ENCODE peak calls at places on chromosome 14, in six cellular contexts. X is A549, R is K562, H is NB4, L is HepG2, G is GM12878. K is an unnamed sample.

GRCh38 chr14:35347323-35348043 is 55.3 kb downstream of the PSMA6 start:
- DNase-seq in X (no peak), R (no peak), H (peak; percentile 76), L (peak; percentile 99), G (no peak), K (no peak)

GRCh38 chr14:67765192-67765834 is 51.1 kb downstream of the ZFYVE26 start:
- DNase-seq in X (no peak), R (no peak), H (no peak), L (no peak), G (no peak), K (no peak)

GRCh38 chr14:36056846-36057245 is 119.7 kb downstream of the PTCSC3 start:
- DNase-seq in X (no peak), R (no peak), H (no peak), L (no peak), G (no peak), K (no peak)

GRCh38 chr14:83071888-83072501 is 1538.3 kb upstream of the SEL1L start:
- DNase-seq in X (no peak), R (no peak), H (peak; percentile 69), L (peak; percentile 18), G (peak; percentile 11), K (no peak)

GRCh38 chr14:102288139-102288538 is 16.8 kb downstream of the MOK start:
- DNase-seq in X (no peak), R (no peak), H (no peak), L (no peak), G (no peak), K (no peak)

GRCh38 chr14:102215522-102216250 is 76.0 kb downstream of the WDR20 start:
- DNase-seq in X (no peak), R (no peak), H (no peak), L (no peak), G (no peak), K (no peak)

GRCh38 chr14:23577004-23577681 is 1.4 kb downstream of the JPH4 start:
- DNase-seq in X (no peak), R (no peak), H (no peak), L (no peak), G (no peak), K (no peak)

GRCh38 chr14:60204843-60205774 is 39.9 kb upstream of the DHRS7 start:
- DNase-seq in X (no peak), R (no peak), H (no peak), L (no peak), G (peak; percentile 70), K (no peak)

GRCh38 chr14:55746533-55746932 is 166.5 kb downstream of the KTN1 start:
- DNase-seq in X (no peak), R (no peak), H (no peak), L (peak; percentile 14), G (no peak), K (no peak)

GRCh38 chr14:24911324-24912095 is 138.4 kb downstream of the STXBP6 start:
- DNase-seq in X (no peak), R (no peak), H (no peak), L (no peak), G (peak; percentile 27), K (no peak)

GRCh38 chr14:95098984-95099599 is 58.2 kb downstream of the DICER1 start:
- DNase-seq in X (peak; percentile 39), R (peak; percentile 16), H (peak; percentile 59), L (peak; percentile 22), G (no peak), K (peak; percentile 25)

GRCh38 chr14:96117101-96117897 is 78.1 kb downstream of the C14orf132 start:
- DNase-seq in X (no peak), R (no peak), H (no peak), L (no peak), G (no peak), K (no peak)

GRCh38 chr14:63045612-63046320 is 508 bp upstream of the KCNH5 start:
- DNase-seq in X (peak; percentile 21), R (no peak), H (no peak), L (peak; percentile 12), G (no peak), K (no peak)

GRCh38 chr14:95527392-95528002 is 7.4 kb upstream of the GLRX5 start:
- DNase-seq in X (no peak), R (no peak), H (peak; percentile 62), L (peak; percentile 36), G (no peak), K (no peak)

GRCh38 chr14:91396959-91397815 is 20.4 kb downstream of the CCDC88C start:
- DNase-seq in X (no peak), R (no peak), H (peak; percentile 20), L (no peak), G (no peak), K (peak; percentile 17)

GRCh38 chr14:91315844-91316267 is 71.4 kb upstream of the GPR68 start:
- DNase-seq in X (no peak), R (no peak), H (peak; percentile 93), L (no peak), G (peak; percentile 88), K (no peak)

GRCh38 chr14:55600784-55601561 is 21.0 kb downstream of the KTN1 start:
- DNase-seq in X (no peak), R (no peak), H (no peak), L (no peak), G (no peak), K (peak; percentile 56)

GRCh38 chr14:100383727-100384158 is 60.6 kb downstream of the SLC25A47 start:
- DNase-seq in X (peak; percentile 73), R (peak; percentile 61), H (peak; percentile 73), L (peak; percentile 58), G (no peak), K (peak; percentile 57)

GRCh38 chr14:101588990-101589389 is 27.7 kb downstream of the DIO3 start:
- DNase-seq in X (no peak), R (no peak), H (no peak), L (peak; percentile 60), G (no peak), K (peak; percentile 5)

GRCh38 chr14:59125156-59125555 is 63.3 kb upstream of the DAAM1 start:
- DNase-seq in X (no peak), R (no peak), H (no peak), L (no peak), G (no peak), K (no peak)

GRCh38 chr14:54374117-54374884 is 22.5 kb upstream of the CDKN3 start:
- DNase-seq in X (no peak), R (no peak), H (no peak), L (peak; percentile 76), G (no peak), K (no peak)

GRCh38 chr14:92917041-92917940 is 5.7 kb upstream of the CHGA start:
- DNase-seq in X (no peak), R (no peak), H (no peak), L (no peak), G (no peak), K (no peak)

GRCh38 chr14:36313206-36313605 is 7.2 kb downstream of the MBIP start:
- DNase-seq in X (no peak), R (no peak), H (no peak), L (no peak), G (no peak), K (no peak)

GRCh38 chr14:89178802-89179201 is 238.2 kb downstream of the FOXN3 start:
- DNase-seq in X (no peak), R (no peak), H (no peak), L (no peak), G (no peak), K (no peak)

GRCh38 chr14:100531152-100531551 is 56.1 kb downstream of the BEGAIN start:
- DNase-seq in X (no peak), R (no peak), H (peak; percentile 7), L (no peak), G (no peak), K (no peak)

GRCh38 chr14:56137842-56138241 is 19.6 kb downstream of the PELI2 start:
- DNase-seq in X (no peak), R (no peak), H (no peak), L (no peak), G (no peak), K (no peak)

GRCh38 chr14:33016611-33017010 is 77.9 kb downstream of the NPAS3 start:
- DNase-seq in X (no peak), R (no peak), H (no peak), L (no peak), G (no peak), K (no peak)
- TF ChIP-seq MYC in X (no peak), R (no peak), H (no peak), L (no peak), G (no peak), K (no peak)

GRCh38 chr14:71933026-71933587 is 878 bp downstream of the RGS6 start:
- DNase-seq in X (no peak), R (no peak), H (no peak), L (no peak), G (no peak), K (no peak)
- H3K4me3 ChIP-seq in X (no peak overlapping the region), R (no peak overlapping the region), H (no peak overlapping the region), L (no peak overlapping the region), G (peak overlapping the region; percentile 58), K (no peak overlapping the region)

GRCh38 chr14:86510503-86510902 is 980.6 kb downstream of the FLRT2 start:
- DNase-seq in X (no peak), R (no peak), H (no peak), L (no peak), G (no peak), K (no peak)
- TF ChIP-seq MAX in X (no peak), R (no peak), H (no peak), L (no peak), G (no peak), K (no peak)

GRCh38 chr14:97380539-97380941 is 583.4 kb downstream of the VRK1 start:
- DNase-seq in X (no peak), R (no peak), H (no peak), L (no peak), G (no peak), K (no peak)
- TF ChIP-seq MYC in X (no peak), R (no peak), H (no peak), L (no peak), G (no peak), K (no peak)

GRCh38 chr14:86722612-86723253 is 1192.8 kb downstream of the FLRT2 start:
- DNase-seq in X (no peak), R (no peak), H (no peak), L (peak; percentile 90), G (no peak), K (no peak)

GRCh38 chr14:86723254-86723624 is 1193.3 kb downstream of the FLRT2 start:
- DNase-seq in X (no peak), R (no peak), H (no peak), L (peak; percentile 60), G (no peak), K (no peak)
- H3K4me3 ChIP-seq in X (no peak overlapping the region), R (no peak overlapping the region), H (no peak overlapping the region), L (peak overlapping the region; percentile 17), G (no peak overlapping the region), K (no peak overlapping the region)

DNA sequence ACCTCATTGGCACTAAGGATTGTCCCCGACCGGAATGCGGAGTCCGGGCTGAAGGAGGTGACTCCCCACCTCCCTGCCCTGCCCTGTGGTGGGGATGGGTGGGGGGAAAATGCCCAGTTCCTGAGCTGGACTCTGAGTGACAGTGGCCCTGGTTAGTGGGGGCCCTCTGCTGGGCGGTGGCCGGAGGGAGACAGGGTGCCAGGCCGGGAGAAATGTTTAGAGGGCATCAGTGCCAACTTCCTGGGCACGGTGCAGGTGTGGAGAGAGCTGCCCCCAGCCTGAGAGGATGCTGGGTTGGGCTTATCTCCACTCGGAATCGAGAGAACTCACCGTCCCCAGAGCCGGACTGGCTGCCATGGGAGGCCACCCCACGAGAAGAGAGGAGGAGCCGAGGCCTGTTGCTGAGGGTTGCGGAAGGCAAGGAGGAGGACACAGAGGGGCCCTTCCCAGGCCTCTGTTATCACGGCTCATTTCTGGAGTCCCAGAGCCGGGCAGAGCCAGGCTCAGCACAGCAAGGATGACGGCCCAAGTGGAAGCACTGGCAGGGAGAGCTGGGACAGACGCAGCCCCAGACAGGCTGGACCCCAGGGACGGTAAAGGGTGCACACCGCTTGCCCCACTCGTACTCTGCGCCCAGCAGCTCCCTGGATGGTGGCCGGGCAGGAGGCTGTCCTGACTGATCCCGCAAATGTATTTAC is 156.7 kb downstream of the KIF26A start:
- DNase-seq in X (no peak), R (no peak), H (no peak), L (no peak), G (no peak), K (no peak)
- TF ChIP-seq MAX in X (no peak), R (no peak), H (no peak), L (no peak), G (no peak), K (no peak)

K was measured in endothelial cell of umbilical vein.